ENCODE peak calls at places on chromosomes 4 and X, in five cellular contexts. One of them, this sample, is unnamed. For H3K79me2, the result is how much of the 10 kb centered on the place peaks cover.

GRCh38 chr4:13559414-13559813 is 15.1 kb upstream of the NKX3-2 start:
- DNase-seq in GM23248: peak
- DNase-seq in neural progenitor cell: no peak
- DNase-seq in SK-N-SH: no peak
- DNase-seq in OCI-LY7: no peak
- DNase-seq in this sample: no peak

GRCh38 chr4:4555916-4556315 is 14.1 kb upstream of the STX18 start:
- DNase-seq in GM23248: peak
- DNase-seq in neural progenitor cell: no peak
- DNase-seq in SK-N-SH: no peak
- DNase-seq in OCI-LY7: no peak
- DNase-seq in this sample: no peak

GRCh38 chrX:153400146-153401132 is 711 bp downstream of the PNMA6E start:
- DNase-seq in GM23248: peak
- DNase-seq in neural progenitor cell: peak
- DNase-seq in SK-N-SH: peak
- DNase-seq in OCI-LY7: peak
- DNase-seq in this sample: no peak

GRCh38 chrX:152817082-152817744 is 13.3 kb downstream of the CETN2 start:
- DNase-seq in GM23248: peak
- DNase-seq in neural progenitor cell: peak
- DNase-seq in SK-N-SH: peak
- DNase-seq in OCI-LY7: peak
- DNase-seq in this sample: peak

GRCh38 chrX:2231570-2232192 is 269.1 kb downstream of the DHRSX start:
- DNase-seq in GM23248: no peak
- DNase-seq in neural progenitor cell: no peak
- DNase-seq in SK-N-SH: no peak
- DNase-seq in OCI-LY7: no peak
- DNase-seq in this sample: no peak

GRCh38 chr4:80309301-80310004 is 26.1 kb upstream of the CFAP299 start:
- DNase-seq in GM23248: peak
- DNase-seq in neural progenitor cell: no peak
- DNase-seq in SK-N-SH: no peak
- DNase-seq in OCI-LY7: no peak
- DNase-seq in this sample: no peak

GRCh38 chr4:84965558-84966381 is 720 bp downstream of the WDFY3 start:
- DNase-seq in GM23248: peak
- DNase-seq in neural progenitor cell: peak
- DNase-seq in SK-N-SH: peak
- DNase-seq in OCI-LY7: no peak
- DNase-seq in this sample: peak

GRCh38 chrX:1493317-1493856 is 40.7 kb upstream of the ASMTL start:
- DNase-seq in GM23248: no peak
- DNase-seq in neural progenitor cell: no peak
- DNase-seq in SK-N-SH: no peak
- DNase-seq in OCI-LY7: peak
- DNase-seq in this sample: no peak

GRCh38 chr4:169334335-169334734 is 63.6 kb upstream of the SH3RF1 start:
- DNase-seq in GM23248: no peak
- DNase-seq in neural progenitor cell: no peak
- DNase-seq in SK-N-SH: no peak
- DNase-seq in OCI-LY7: no peak
- DNase-seq in this sample: no peak

GRCh38 chrX:77788050-77788449 is 2.0 kb upstream of the ATRX start:
- DNase-seq in GM23248: no peak
- DNase-seq in neural progenitor cell: no peak
- DNase-seq in SK-N-SH: no peak
- DNase-seq in OCI-LY7: peak
- DNase-seq in this sample: peak

GRCh38 chrX:120790118-120790517 is 85.5 kb downstream of the CT47B1 start:
- DNase-seq in GM23248: peak
- DNase-seq in neural progenitor cell: peak
- DNase-seq in SK-N-SH: peak
- DNase-seq in OCI-LY7: peak
- DNase-seq in this sample: peak

GRCh38 chr4:52037730-52038108 is 380 bp downstream of the SGCB start:
- DNase-seq in GM23248: peak
- DNase-seq in neural progenitor cell: peak
- DNase-seq in SK-N-SH: peak
- DNase-seq in OCI-LY7: peak
- DNase-seq in this sample: no peak

GRCh38 chrX:34491126-34491525 is 166.0 kb downstream of the TMEM47 start:
- DNase-seq in GM23248: no peak
- DNase-seq in neural progenitor cell: no peak
- DNase-seq in SK-N-SH: no peak
- DNase-seq in OCI-LY7: no peak
- DNase-seq in this sample: no peak

GRCh38 chr4:152634110-152634760 is 45.6 kb downstream of the TMEM154 start:
- DNase-seq in GM23248: peak
- DNase-seq in neural progenitor cell: no peak
- DNase-seq in SK-N-SH: no peak
- DNase-seq in OCI-LY7: no peak
- DNase-seq in this sample: peak

GRCh38 chr4:141195095-141195707 is 25.5 kb upstream of the ZNF330 start:
- DNase-seq in GM23248: no peak
- DNase-seq in neural progenitor cell: no peak
- DNase-seq in SK-N-SH: no peak
- DNase-seq in OCI-LY7: no peak
- DNase-seq in this sample: no peak

GRCh38 chr4:184417802-184418511 is 56.4 kb downstream of the IRF2 start:
- DNase-seq in GM23248: peak
- DNase-seq in neural progenitor cell: no peak
- DNase-seq in SK-N-SH: no peak
- DNase-seq in OCI-LY7: no peak
- DNase-seq in this sample: peak

GRCh38 chr4:81314897-81315470 is 100.0 kb upstream of the PRKG2 start:
- DNase-seq in GM23248: peak
- DNase-seq in neural progenitor cell: no peak
- DNase-seq in SK-N-SH: no peak
- DNase-seq in OCI-LY7: no peak
- DNase-seq in this sample: no peak

GRCh38 chr4:2419814-2420213 is 1.1 kb downstream of the CFAP99 start:
- DNase-seq in GM23248: no peak
- DNase-seq in neural progenitor cell: no peak
- DNase-seq in SK-N-SH: no peak
- DNase-seq in OCI-LY7: no peak
- DNase-seq in this sample: no peak

GRCh38 chr4:7802093-7802726 is 137.5 kb downstream of the AFAP1 start:
- DNase-seq in GM23248: peak
- DNase-seq in neural progenitor cell: peak
- DNase-seq in SK-N-SH: peak
- DNase-seq in OCI-LY7: peak
- DNase-seq in this sample: peak

GRCh38 chrX:48919947-48920712 is 1.3 kb upstream of the PIM2 start:
- DNase-seq in GM23248: no peak
- DNase-seq in neural progenitor cell: no peak
- DNase-seq in SK-N-SH: no peak
- DNase-seq in OCI-LY7: peak
- DNase-seq in this sample: no peak

GRCh38 chr4:7381221-7381889 is 53.4 kb downstream of the PSAPL1 start:
- DNase-seq in GM23248: peak
- DNase-seq in neural progenitor cell: no peak
- DNase-seq in SK-N-SH: no peak
- DNase-seq in OCI-LY7: no peak
- DNase-seq in this sample: no peak

GRCh38 chr4:148061795-148062194 is 329.9 kb downstream of the ARHGAP10 start:
- DNase-seq in GM23248: no peak
- DNase-seq in neural progenitor cell: no peak
- DNase-seq in SK-N-SH: no peak
- DNase-seq in OCI-LY7: no peak
- DNase-seq in this sample: no peak

GRCh38 chr4:176444741-176445140 is 125.0 kb downstream of the SPCS3 start:
- DNase-seq in GM23248: peak
- DNase-seq in neural progenitor cell: no peak
- DNase-seq in SK-N-SH: no peak
- DNase-seq in OCI-LY7: no peak
- DNase-seq in this sample: no peak

GRCh38 chrX:12950851-12951589 is 23.9 kb upstream of the TMSB4X start:
- DNase-seq in GM23248: peak
- DNase-seq in neural progenitor cell: peak
- DNase-seq in SK-N-SH: peak
- DNase-seq in OCI-LY7: peak
- DNase-seq in this sample: peak

DNA sequence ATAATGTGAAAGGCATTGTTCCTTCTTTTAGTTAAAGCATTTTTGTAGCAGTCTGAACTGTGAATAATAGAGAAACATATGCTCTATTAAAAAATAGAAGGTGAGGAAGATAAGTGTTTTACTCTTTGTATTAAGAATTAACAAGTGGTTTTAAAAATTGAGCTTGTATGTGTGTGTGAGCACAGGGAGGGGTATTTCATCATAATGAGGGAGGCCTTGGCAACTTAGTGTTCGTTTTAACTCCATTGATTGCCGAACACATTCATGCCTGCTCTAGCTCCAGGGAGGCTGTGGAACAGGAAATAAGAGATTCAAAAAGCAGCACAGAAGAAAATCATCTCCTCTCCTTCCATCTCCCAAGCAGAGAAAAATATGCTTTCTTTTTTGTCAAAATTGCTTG is 14.8 kb downstream of the SHROOM3 start:
- DNase-seq in GM23248: peak
- DNase-seq in neural progenitor cell: peak
- DNase-seq in SK-N-SH: no peak
- DNase-seq in OCI-LY7: no peak
- DNase-seq in this sample: peak
- H3K4me2 ChIP-seq in GM23248: no peak
- H3K4me2 ChIP-seq in neural progenitor cell: peak
- H3K4me2 ChIP-seq in SK-N-SH: no peak
- H3K4me2 ChIP-seq in OCI-LY7: no peak
- H3K4me2 ChIP-seq in this sample: no peak

DNA sequence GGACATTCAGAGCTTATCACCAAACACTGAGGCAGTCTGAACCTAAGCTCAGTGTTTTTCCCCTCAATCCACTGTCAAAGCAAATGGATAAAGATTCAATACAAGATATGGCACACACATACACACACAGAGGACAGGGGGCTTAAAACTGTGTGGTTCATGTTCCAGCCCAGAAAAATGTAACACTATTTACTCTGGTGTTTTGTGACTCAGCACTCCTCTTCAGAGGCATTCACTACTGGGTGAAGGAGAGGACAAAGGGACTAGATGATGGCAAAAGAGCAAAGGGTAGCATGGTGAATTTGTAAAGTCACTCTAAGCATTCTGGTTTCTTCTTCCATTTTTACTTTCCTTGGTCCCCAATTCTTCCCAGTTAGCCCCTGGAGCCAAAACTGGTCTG is 120.3 kb downstream of the ARHGEF9 start:
- DNase-seq in GM23248: peak
- DNase-seq in neural progenitor cell: no peak
- DNase-seq in SK-N-SH: no peak
- DNase-seq in OCI-LY7: no peak
- DNase-seq in this sample: no peak
- H3K79me2 ChIP-seq in GM23248: under half
- H3K79me2 ChIP-seq in neural progenitor cell: under half
- H3K79me2 ChIP-seq in SK-N-SH: under half
- H3K79me2 ChIP-seq in OCI-LY7: under half
- H3K79me2 ChIP-seq in this sample: under half

GRCh38 chr4:74534121-74534520 is 89.2 kb downstream of the AREG start:
- DNase-seq in GM23248: no peak
- DNase-seq in neural progenitor cell: no peak
- DNase-seq in SK-N-SH: no peak
- DNase-seq in OCI-LY7: no peak
- DNase-seq in this sample: peak

GRCh38 chr4:74536557-74536956 is 91.6 kb downstream of the AREG start:
- DNase-seq in GM23248: peak
- DNase-seq in neural progenitor cell: no peak
- DNase-seq in SK-N-SH: no peak
- DNase-seq in OCI-LY7: no peak
- DNase-seq in this sample: no peak

GRCh38 chr4:74537459-74537858 is 92.5 kb downstream of the AREG start:
- DNase-seq in GM23248: peak
- DNase-seq in neural progenitor cell: no peak
- DNase-seq in SK-N-SH: no peak
- DNase-seq in OCI-LY7: no peak
- DNase-seq in this sample: no peak

GRCh38 chr4:74535471-74535870 is 90.5 kb downstream of the AREG start:
- DNase-seq in GM23248: no peak
- DNase-seq in neural progenitor cell: no peak
- DNase-seq in SK-N-SH: no peak
- DNase-seq in OCI-LY7: no peak
- DNase-seq in this sample: no peak

DNA sequence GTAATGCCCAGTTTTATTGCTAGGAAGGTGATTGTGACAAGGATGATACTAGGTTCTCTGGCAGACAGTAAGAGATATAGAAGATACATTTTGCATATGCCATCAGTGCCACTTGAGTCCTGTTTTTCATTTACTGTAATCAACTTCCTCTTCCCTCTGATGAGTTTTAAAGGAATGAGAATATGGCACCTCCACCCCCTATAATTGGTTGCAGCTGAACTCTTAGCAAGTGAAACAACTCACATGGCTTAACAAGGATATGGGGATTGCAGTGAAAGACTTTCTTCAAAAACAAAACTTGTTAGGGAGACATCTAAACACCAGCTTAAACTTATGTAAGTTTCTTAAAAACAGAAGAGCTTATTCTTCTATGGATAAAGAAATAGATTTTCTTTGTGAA is 90.0 kb downstream of the AREG start:
- DNase-seq in GM23248: peak
- DNase-seq in neural progenitor cell: no peak
- DNase-seq in SK-N-SH: no peak
- DNase-seq in OCI-LY7: no peak
- DNase-seq in this sample: no peak
- TF ChIP-seq EZH2phosphoT487 in GM23248: no peak
- TF ChIP-seq EZH2phosphoT487 in neural progenitor cell: no peak
- TF ChIP-seq EZH2phosphoT487 in SK-N-SH: no peak
- TF ChIP-seq EZH2phosphoT487 in OCI-LY7: no peak
- TF ChIP-seq EZH2phosphoT487 in this sample: no peak

GRCh38 chr4:14926368-14926767 is 75.9 kb upstream of the CPEB2 start:
- DNase-seq in GM23248: no peak
- DNase-seq in neural progenitor cell: no peak
- DNase-seq in SK-N-SH: no peak
- DNase-seq in OCI-LY7: no peak
- DNase-seq in this sample: no peak

GRCh38 chr4:14925471-14925870 is 76.8 kb upstream of the CPEB2 start:
- DNase-seq in GM23248: no peak
- DNase-seq in neural progenitor cell: no peak
- DNase-seq in SK-N-SH: no peak
- DNase-seq in OCI-LY7: no peak
- DNase-seq in this sample: no peak

GRCh38 chr4:14924080-14924916 is 78.0 kb upstream of the CPEB2 start:
- DNase-seq in GM23248: no peak
- DNase-seq in neural progenitor cell: no peak
- DNase-seq in SK-N-SH: no peak
- DNase-seq in OCI-LY7: no peak
- DNase-seq in this sample: no peak

GRCh38 chr4:14928035-14928434 is 74.2 kb upstream of the CPEB2 start:
- DNase-seq in GM23248: no peak
- DNase-seq in neural progenitor cell: peak
- DNase-seq in SK-N-SH: no peak
- DNase-seq in OCI-LY7: no peak
- DNase-seq in this sample: no peak

DNA sequence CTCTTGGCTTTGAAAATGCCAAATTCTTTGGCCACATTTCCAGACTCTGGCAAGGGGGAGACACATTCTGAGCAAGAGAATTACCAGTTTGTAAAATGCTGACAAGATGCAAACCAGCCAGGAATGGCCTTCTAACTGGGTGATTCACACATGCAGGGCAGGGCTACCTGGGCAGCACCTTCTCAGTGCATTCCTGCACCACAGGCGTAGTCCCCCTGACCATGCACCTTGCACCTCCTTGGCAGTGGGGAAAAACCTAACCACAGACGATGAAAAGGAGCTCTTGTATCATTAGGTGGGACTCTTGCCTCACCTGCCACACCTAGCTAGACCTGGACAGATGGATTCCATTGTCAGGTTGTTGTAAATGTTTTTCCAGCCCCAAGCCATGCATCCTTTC is 77.3 kb upstream of the CPEB2 start:
- DNase-seq in GM23248: no peak
- DNase-seq in neural progenitor cell: no peak
- DNase-seq in SK-N-SH: no peak
- DNase-seq in OCI-LY7: no peak
- DNase-seq in this sample: no peak
- H3K4me2 ChIP-seq in GM23248: no peak
- H3K4me2 ChIP-seq in neural progenitor cell: no peak
- H3K4me2 ChIP-seq in SK-N-SH: no peak
- H3K4me2 ChIP-seq in OCI-LY7: no peak
- H3K4me2 ChIP-seq in this sample: no peak

This sample was measured in hepatocyte.